ENCODE peak calls at places on chromosomes 1 and 21, in eight cellular contexts. A is left kidney; B is stimulated activated effector memory CD8-positive, alpha-beta T cell treated with anti-CD3 and anti-CD28 coated beads, Interleukin-12 subunit alpha, Interleukin-12 subunit beta, amount 100 ng/mL, for 72 hours; C is HEK293T; M is NCI-H345; R is MV-4-11; I is NCI-H1092; O is RCC 7860. G is an unnamed sample.
A peak's percentile ranks its signal among the peaks of the same experiment; 100 is the strongest.

GRCh38 chr21:42459583-42460215 is 36.3 kb downstream of the RSPH1 start:
- DNase-seq in A (no peak), B (no peak), C (no peak), M (no peak), R (no peak), I (no peak), O (no peak), G (no peak)

GRCh38 chr21:38343691-38344090 is 86.9 kb downstream of the KCNJ15 start:
- DNase-seq in A (no peak), B (no peak), C (no peak), M (no peak), R (no peak), I (peak; percentile 94), O (peak; percentile 57), G (peak; percentile 91)

GRCh38 chr1:36843027-36843426 is 191.3 kb downstream of the GRIK3 start:
- DNase-seq in A (no peak), B (no peak), C (no peak), M (no peak), R (no peak), I (no peak), O (no peak), G (no peak)

GRCh38 chr1:213474054-213474453 is 423.0 kb downstream of the RPS6KC1 start:
- DNase-seq in A (peak; percentile 16), B (no peak), C (no peak), M (no peak), R (no peak), I (peak; percentile 20), O (no peak), G (no peak)

GRCh38 chr21:41121785-41122415 is 46.1 kb upstream of the BACE2 start:
- DNase-seq in A (peak; percentile 93), B (peak; percentile 32), C (peak; percentile 73), M (peak; percentile 89), R (peak; percentile 65), I (peak; percentile 83), O (peak; percentile 55), G (peak; percentile 78)

GRCh38 chr1:51316113-51316763 is 14.1 kb downstream of the TTC39A start:
- DNase-seq in A (no peak), B (no peak), C (no peak), M (peak; percentile 9), R (no peak), I (peak; percentile 42), O (peak; percentile 76), G (no peak)

GRCh38 chr1:155003766-155004351 is 1.3 kb downstream of the ZBTB7B start:
- DNase-seq in A (peak; percentile 65), B (no peak), C (no peak), M (peak; percentile 49), R (peak; percentile 22), I (no peak), O (peak; percentile 55), G (peak; percentile 26)

GRCh38 chr1:2645143-2645542 is 12.3 kb upstream of the MMEL1 start:
- DNase-seq in A (no peak), B (no peak), C (no peak), M (no peak), R (no peak), I (no peak), O (no peak), G (no peak)

GRCh38 chr21:46124926-46125845 is 27.3 kb downstream of the COL6A2 start:
- DNase-seq in A (no peak), B (no peak), C (no peak), M (no peak), R (no peak), I (no peak), O (no peak), G (no peak)

GRCh38 chr1:97806996-97807395 is 113.8 kb downstream of the DPYD start:
- DNase-seq in A (no peak), B (no peak), C (no peak), M (no peak), R (no peak), I (no peak), O (no peak), G (no peak)

GRCh38 chr21:36024782-36025181 is 35.5 kb downstream of the SETD4 start:
- DNase-seq in A (no peak), B (no peak), C (no peak), M (no peak), R (no peak), I (no peak), O (no peak), G (no peak)

GRCh38 chr1:79692519-79692918 is 686.0 kb upstream of the ADGRL4 start:
- DNase-seq in A (no peak), B (no peak), C (no peak), M (no peak), R (no peak), I (no peak), O (no peak), G (no peak)

GRCh38 chr1:40451238-40451585 is 936 bp downstream of the ZFP69B start:
- DNase-seq in A (no peak), B (no peak), C (no peak), M (no peak), R (no peak), I (no peak), O (no peak), G (no peak)

GRCh38 chr1:228464487-228464983 is 22.6 kb upstream of the RNF187 start:
- DNase-seq in A (peak; percentile 98), B (peak; percentile 69), C (no peak), M (peak; percentile 73), R (no peak), I (peak; percentile 94), O (no peak), G (no peak)

GRCh38 chr1:235253219-235253640 is 74.7 kb downstream of the ARID4B start:
- DNase-seq in A (peak; percentile 84), B (peak; percentile 22), C (peak; percentile 59), M (peak; percentile 74), R (peak; percentile 70), I (peak; percentile 58), O (peak; percentile 51), G (peak; percentile 42)

GRCh38 chr1:61079898-61080336 is 2.4 kb upstream of the NFIA start:
- DNase-seq in A (peak; percentile 92), B (no peak), C (peak; percentile 69), M (peak; percentile 76), R (peak; percentile 26), I (no peak), O (peak; percentile 57), G (peak; percentile 80)

GRCh38 chr1:209989525-209989924 is 51.5 kb downstream of the SYT14 start:
- DNase-seq in A (peak; percentile 11), B (no peak), C (no peak), M (peak; percentile 6), R (peak; percentile 7), I (no peak), O (peak; percentile 59), G (no peak)

GRCh38 chr1:230869499-230869898 is 1.2 kb upstream of the C1orf198 start:
- DNase-seq in A (peak; percentile 60), B (no peak), C (no peak), M (no peak), R (no peak), I (no peak), O (no peak), G (no peak)

GRCh38 chr1:71621785-71622184 is 541.0 kb upstream of the ZRANB2 start:
- DNase-seq in A (peak; percentile 21), B (no peak), C (no peak), M (no peak), R (no peak), I (no peak), O (peak; percentile 53), G (no peak)

GRCh38 chr1:67540025-67540732 is 110.0 kb upstream of the SERBP1 start:
- DNase-seq in A (peak; percentile 59), B (no peak), C (no peak), M (no peak), R (no peak), I (no peak), O (no peak), G (no peak)

GRCh38 chr1:230109871-230110667 is 43.0 kb downstream of the GALNT2 start:
- DNase-seq in A (peak; percentile 81), B (peak; percentile 22), C (no peak), M (no peak), R (peak; percentile 34), I (no peak), O (no peak), G (no peak)

GRCh38 chr1:98924971-98925370 is 79.7 kb downstream of the PLPPR5 start:
- DNase-seq in A (peak; percentile 17), B (no peak), C (no peak), M (no peak), R (no peak), I (no peak), O (no peak), G (no peak)

GRCh38 chr1:89724369-89725015 is 91.6 kb downstream of the LRRC8C start:
- DNase-seq in A (no peak), B (peak; percentile 44), C (no peak), M (no peak), R (peak; percentile 95), I (no peak), O (peak; percentile 23), G (no peak)

GRCh38 chr1:118970451-118970850 is 17.7 kb downstream of the TBX15 start:
- DNase-seq in A (no peak), B (no peak), C (no peak), M (no peak), R (no peak), I (no peak), O (no peak), G (no peak)